ENCODE peak calls at places on chromosomes 13 and 19, in eight cellular contexts. Q is HepG2; W is left ventricle myocardium inferior; B is mesenchymal stem cell; F is effector memory CD4-positive, alpha-beta T cell; R is testis; A is psoas muscle; D is A549. T is an unnamed sample. For H3K9me3, the result is how much of the 10 kb centered on the place peaks cover.

GRCh38 chr13:49954674-49955455 is 18.7 kb upstream of the SPRYD7 start:
- DNase-seq in Q (no peak), B (peak), W (no peak), F (no peak), R (no peak), D (no peak), A (no peak), T (no peak)

GRCh38 chr13:94352057-94352456 is 127.4 kb downstream of the DCT start:
- DNase-seq in Q (no peak), D (no peak), R (no peak), F (no peak), B (peak), A (no peak), W (no peak), T (no peak)

GRCh38 chr13:30438286-30438685 is 16.0 kb downstream of the UBE2L5 start:
- DNase-seq in R (no peak), W (no peak), F (no peak), D (no peak), A (no peak), Q (no peak), B (no peak), T (no peak)

GRCh38 chr19:4557971-4558941 is 1.2 kb downstream of the SEMA6B start:
- DNase-seq in R (peak), B (peak), A (no peak), Q (no peak), W (no peak), D (no peak), F (no peak), T (peak)

GRCh38 chr19:47589824-47590223 is 16.9 kb upstream of the ZNF541 start:
- DNase-seq in Q (no peak), F (no peak), D (no peak), R (no peak), W (no peak), A (no peak), B (no peak), T (no peak)

GRCh38 chr13:101258071-101258470 is 158.2 kb downstream of the NALCN start:
- DNase-seq in Q (peak), R (no peak), D (peak), A (no peak), W (no peak), F (no peak), B (peak), T (no peak)

GRCh38 chr13:112366907-112367646 is 9.1 kb upstream of the SPACA7 start:
- DNase-seq in A (no peak), Q (no peak), F (no peak), R (no peak), W (no peak), B (no peak), D (no peak), T (no peak)

GRCh38 chr13:43227721-43228120 is 204.3 kb downstream of the DNAJC15 start:
- DNase-seq in R (no peak), W (no peak), Q (no peak), F (no peak), D (no peak), B (peak), A (no peak), T (no peak)

GRCh38 chr13:23868521-23868920 is 20.7 kb downstream of the MIPEP start:
- DNase-seq in A (no peak), R (no peak), F (no peak), B (no peak), W (no peak), D (no peak), Q (no peak), T (no peak)

GRCh38 chr19:16435238-16435911 is 36.4 kb downstream of the EPS15L1 start:
- DNase-seq in B (peak), A (peak), R (peak), F (no peak), Q (no peak), D (no peak), W (peak), T (no peak)

GRCh38 chr19:42189133-42189532 is 28.3 kb downstream of the DEDD2 start:
- DNase-seq in A (no peak), W (no peak), R (no peak), D (no peak), F (no peak), Q (no peak), B (no peak), T (no peak)

GRCh38 chr19:12035220-12036172 is at the start of gene ZNF433:
- DNase-seq in W (peak), D (no peak), R (peak), Q (peak), F (peak), B (peak), A (peak), T (peak)

GRCh38 chr19:48481846-48482639 is 12.9 kb downstream of the CYTH2 start:
- DNase-seq in W (no peak), A (no peak), F (no peak), Q (no peak), R (no peak), D (no peak), B (no peak), T (no peak)

GRCh38 chr19:51472607-51473006 is 5.7 kb upstream of the CEACAM18 start:
- DNase-seq in D (no peak), R (no peak), B (no peak), F (no peak), W (no peak), A (no peak), Q (no peak), T (no peak)

GRCh38 chr19:46868444-46868843 is 7.6 kb downstream of the ARHGAP35 start:
- DNase-seq in A (no peak), F (no peak), D (no peak), W (no peak), R (no peak), B (no peak), Q (no peak), T (no peak)

GRCh38 chr13:77611068-77611467 is 75.6 kb downstream of the SCEL start:
- DNase-seq in B (no peak), D (no peak), A (no peak), Q (no peak), R (no peak), F (no peak), W (no peak), T (no peak)

GRCh38 chr13:46609726-46610125 is 56.8 kb downstream of the LRCH1 start:
- DNase-seq in A (no peak), D (no peak), Q (no peak), R (no peak), B (no peak), W (no peak), F (no peak), T (no peak)

DNA sequence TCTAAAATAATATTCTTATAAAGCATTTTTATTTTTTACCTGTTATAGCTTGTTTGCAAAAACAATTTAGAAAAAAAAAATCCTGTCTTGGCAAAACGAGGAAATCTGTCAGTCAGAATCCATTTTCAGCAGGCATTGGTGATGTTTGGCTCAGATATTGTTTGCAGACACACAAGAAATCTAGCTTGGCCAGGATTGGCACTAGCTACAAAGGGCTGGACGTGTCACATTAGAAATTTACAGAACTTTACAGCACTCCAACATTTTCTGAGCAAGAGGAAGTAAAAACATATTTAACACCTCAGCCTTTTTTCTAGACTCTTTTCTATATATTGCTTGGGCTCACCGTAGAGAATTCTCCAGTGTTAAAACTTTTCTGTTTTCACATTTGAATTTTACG is 9.9 kb downstream of the ZNF91 start:
- DNase-seq in F (no peak), W (no peak), R (no peak), A (no peak), Q (no peak), B (no peak), D (no peak), T (no peak)
- H3K9me3 ChIP-seq in F (under half), W (under half), R (under half), A (under half), Q (half or more), B (half or more), D (under half), T (under half)

DNA sequence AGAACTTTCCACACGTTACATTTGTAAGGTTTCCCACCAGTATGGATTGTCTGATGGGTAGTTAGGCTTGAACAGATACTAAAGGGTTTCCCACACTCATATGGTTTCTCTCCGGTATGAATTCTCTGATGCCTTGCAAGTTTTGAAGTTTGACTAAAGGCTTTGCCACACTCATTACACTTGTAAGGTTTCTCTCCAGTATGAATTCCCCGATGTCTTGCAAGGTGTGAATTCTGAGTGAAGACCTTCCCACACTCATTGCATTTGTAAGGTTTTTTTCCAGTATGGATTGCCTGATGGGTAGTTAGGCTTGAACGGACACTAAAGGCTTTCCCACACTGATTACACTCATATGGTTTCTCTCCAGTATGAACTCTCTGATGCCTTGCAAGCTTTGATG is 7.6 kb upstream of the ZNF415 start:
- DNase-seq in D (no peak), W (no peak), A (no peak), Q (no peak), R (no peak), B (no peak), F (no peak), T (no peak)
- H3K9me3 ChIP-seq in D (half or more), W (half or more), A (half or more), Q (half or more), R (under half), B (half or more), F (half or more), T (under half)

DNA sequence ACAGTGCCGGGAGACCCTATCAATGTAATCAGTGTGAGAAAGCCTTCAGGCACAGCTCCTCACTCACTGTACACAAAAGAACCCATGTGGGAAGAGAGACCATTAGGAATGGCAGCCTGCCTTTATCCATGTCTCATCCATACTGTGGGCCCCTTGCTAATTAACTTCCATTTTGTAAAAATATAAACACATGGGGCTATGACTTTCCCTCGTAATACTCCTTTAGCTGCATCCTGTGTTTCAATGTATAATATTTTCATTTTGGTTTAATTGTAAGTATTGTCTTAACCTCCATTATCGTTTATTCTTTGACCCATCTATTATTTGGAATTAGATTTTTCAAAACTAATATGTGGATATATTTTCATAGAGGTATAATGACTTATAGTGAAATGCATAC is 29.3 kb downstream of the ZNF333 start:
- DNase-seq in D (no peak), Q (no peak), F (no peak), R (no peak), W (no peak), A (no peak), B (no peak), T (no peak)
- H3K9me3 ChIP-seq in D (half or more), Q (under half), F (under half), R (under half), W (half or more), A (half or more), B (half or more), T (under half)

GRCh38 chr19:56597696-56598095 is 2.6 kb downstream of the ZNF71 start:
- DNase-seq in A (no peak), D (no peak), F (no peak), B (no peak), W (no peak), R (no peak), Q (no peak), T (no peak)

GRCh38 chr19:56594783-56595547 is at the start of gene ZNF71:
- DNase-seq in W (peak), R (peak), B (peak), A (peak), Q (peak), F (peak), D (peak), T (peak)

GRCh38 chr19:56594446-56594782 is 688 bp upstream of the ZNF71 start:
- DNase-seq in R (no peak), F (no peak), B (no peak), Q (no peak), D (no peak), A (no peak), W (no peak), T (no peak)

GRCh38 chr19:56596676-56597075 is 1.6 kb downstream of the ZNF71 start:
- DNase-seq in B (no peak), W (no peak), D (no peak), F (no peak), R (no peak), Q (no peak), A (no peak), T (no peak)

DNA sequence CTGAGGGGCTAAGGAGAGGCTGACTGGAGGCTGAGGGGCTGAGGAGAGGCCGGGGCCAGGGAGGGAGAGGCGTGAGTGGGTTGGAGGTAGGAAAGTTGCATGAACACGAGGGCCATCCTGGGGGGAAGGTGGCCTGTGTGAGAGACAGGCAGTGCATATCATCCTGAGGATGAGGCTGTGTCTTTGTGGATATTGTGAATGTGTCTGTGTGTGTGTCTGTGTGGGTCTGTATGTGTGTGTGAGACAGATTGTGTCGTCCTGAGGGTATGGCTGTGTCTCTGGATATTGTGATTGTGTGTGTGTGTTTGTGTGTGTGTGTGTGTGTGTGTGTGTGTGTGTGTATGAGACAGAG is 422 bp downstream of the ZNF71 start:
- DNase-seq in W (no peak), A (no peak), Q (no peak), R (no peak), D (no peak), B (peak), F (no peak), T (no peak)
- H3K9me3 ChIP-seq in W (under half), A (half or more), Q (under half), R (under half), D (half or more), B (under half), F (under half), T (under half)

GRCh38 chr19:58217069-58217481 is 11.6 kb upstream of the ZNF544 start:
- DNase-seq in D (no peak), B (no peak), A (no peak), F (no peak), R (peak), Q (no peak), W (no peak), T (no peak)

GRCh38 chr19:58209577-58209976 is 19.1 kb upstream of the ZNF544 start:
- DNase-seq in R (no peak), Q (no peak), F (no peak), A (no peak), W (no peak), B (no peak), D (no peak), T (no peak)

GRCh38 chr19:58217607-58218391 is 10.9 kb upstream of the ZNF544 start:
- DNase-seq in Q (no peak), D (no peak), R (no peak), A (no peak), W (no peak), B (no peak), F (no peak), T (no peak)

GRCh38 chr19:58213075-58213369 is 15.7 kb upstream of the ZNF544 start:
- DNase-seq in R (no peak), B (no peak), D (no peak), W (no peak), A (no peak), Q (no peak), F (no peak), T (no peak)

GRCh38 chr19:58212336-58213074 is 16.2 kb upstream of the ZNF544 start:
- DNase-seq in B (no peak), W (no peak), Q (no peak), D (no peak), A (no peak), F (no peak), R (no peak), T (no peak)
- H3K9me3 ChIP-seq in B (half or more), W (half or more), Q (half or more), D (half or more), A (half or more), F (half or more), R (under half), T (under half)